ENCODE peak calls at places on chromosomes 12 and 14, in five cellular contexts. U is stimulated activated effector memory CD8-positive, alpha-beta T cell treated with anti-CD3 and anti-CD28 coated beads, Interleukin-12 subunit alpha, Interleukin-12 subunit beta, amount 100 ng/mL, for 72 hours; Y is PC-3; J is right lobe of liver; F is CD4-positive, CD25-positive, alpha-beta regulatory T cell. A is an unnamed sample.
A peak's percentile ranks its signal among the peaks of the same experiment; 100 is the strongest.

GRCh38 chr12:54160807-54161480 is 27.8 kb downstream of the SMUG1 start:
- ATAC-seq in U (no peak), Y (no peak), J (no peak), F (no peak), A (no peak)

GRCh38 chr12:45128637-45129036 is 77.7 kb upstream of the DBX2 start:
- ATAC-seq in U (no peak), Y (no peak), J (no peak), F (no peak), A (no peak)

GRCh38 chr12:116717466-116718457 is 20.1 kb downstream of the SPRING1 start:
- ATAC-seq in U (no peak), Y (no peak), J (no peak), F (no peak), A (no peak)

GRCh38 chr14:74913986-74914573 is 9.0 kb downstream of the RPS6KL1 start:
- ATAC-seq in U (no peak), Y (peak; percentile 97), J (peak; percentile 88), F (no peak), A (no peak)

GRCh38 chr12:123050913-123051312 is 70.4 kb downstream of the ARL6IP4 start:
- ATAC-seq in U (no peak), Y (peak; percentile 15), J (peak; percentile 8), F (no peak), A (no peak)

GRCh38 chr14:29039171-29039570 is 272.6 kb downstream of the FOXG1 start:
- ATAC-seq in U (no peak), Y (peak; percentile 35), J (no peak), F (no peak), A (no peak)

GRCh38 chr12:11927311-11927935 is 143.3 kb upstream of the BCL2L14 start:
- ATAC-seq in U (no peak), Y (no peak), J (no peak), F (no peak), A (no peak)

GRCh38 chr12:15193927-15194326 is 27.3 kb downstream of the RERG start:
- ATAC-seq in U (no peak), Y (no peak), J (no peak), F (no peak), A (no peak)

GRCh38 chr12:109946505-109946904 is 46.4 kb downstream of the TCHP start:
- ATAC-seq in U (no peak), Y (no peak), J (no peak), F (no peak), A (no peak)

GRCh38 chr14:102450206-102451063 is 59.1 kb downstream of the ANKRD9 start:
- ATAC-seq in U (no peak), Y (no peak), J (no peak), F (no peak), A (no peak)

GRCh38 chr12:111297703-111298426 is 71.0 kb downstream of the PHETA1 start:
- ATAC-seq in U (no peak), Y (peak; percentile 33), J (peak; percentile 12), F (no peak), A (no peak)

GRCh38 chr12:125346361-125346760 is 281.1 kb downstream of the AACS start:
- ATAC-seq in U (no peak), Y (no peak), J (peak; percentile 56), F (no peak), A (no peak)

GRCh38 chr14:101972126-101972785 is 7.9 kb downstream of the DYNC1H1 start:
- ATAC-seq in U (no peak), Y (peak; percentile 97), J (peak; percentile 99), F (peak; percentile 31), A (no peak)

GRCh38 chr12:16220120-16220519 is 57.4 kb downstream of the SLC15A5 start:
- ATAC-seq in U (no peak), Y (no peak), J (no peak), F (no peak), A (no peak)

GRCh38 chr12:48717252-48717695 is 767 bp upstream of the CCNT1 start:
- ATAC-seq in U (no peak), Y (no peak), J (no peak), F (no peak), A (no peak)

GRCh38 chr12:40015360-40015759 is 90.5 kb downstream of the SLC2A13 start:
- ATAC-seq in U (no peak), Y (peak; percentile 25), J (no peak), F (no peak), A (peak; percentile 68)